ENCODE peak calls at places on chromosomes 16 and 17, in ten cellular contexts. O is heart left ventricle, S is neural progenitor cell, W is fibroblast of pulmonary artery, R is epithelial cell of esophagus, I is HFF-Myc, T is HL-60, G is dorsolateral prefrontal cortex, P is adrenal gland, M is body of pancreas. A is an unnamed sample.
A peak's percentile ranks its signal among the peaks of the same experiment; 100 is the strongest.

GRCh38 chr16:72612271-72612670 is 435.7 kb downstream of the ZFHX3 start:
- DNase-seq in P (no peak), G (no peak), T (no peak), R (no peak), W (peak; percentile 15), M (no peak), O (no peak), I (peak; percentile 32), S (no peak), A (no peak)

GRCh38 chr16:21663889-21664647 is at the start of gene OTOA:
- DNase-seq in T (no peak), I (no peak), O (no peak), M (peak; percentile 11), P (no peak), W (no peak), G (no peak), S (peak; percentile 46), R (no peak), A (peak; percentile 20)

GRCh38 chr16:68369697-68370096 is 58.9 kb downstream of the PRMT7 start:
- DNase-seq in I (no peak), R (no peak), P (no peak), G (no peak), M (no peak), S (no peak), T (peak; percentile 75), O (no peak), W (no peak), A (no peak)

GRCh38 chr17:41338961-41339485 is 11.6 kb downstream of the KRT33A start:
- DNase-seq in P (no peak), O (no peak), R (peak; percentile 94), M (no peak), G (no peak), I (no peak), S (no peak), T (no peak), W (peak; percentile 20), A (no peak)

GRCh38 chr16:87062569-87063442 is 254.4 kb downstream of the C16orf95 start:
- DNase-seq in O (peak; percentile 74), I (no peak), R (peak; percentile 68), W (peak; percentile 79), S (peak; percentile 94), T (no peak), P (peak; percentile 78), M (peak; percentile 85), G (no peak), A (peak; percentile 63)

GRCh38 chr16:117381-118365 is 20.8 kb downstream of the NPRL3 start:
- DNase-seq in W (peak; percentile 49), I (no peak), R (peak; percentile 51), M (peak; percentile 79), T (peak; percentile 40), G (no peak), S (peak; percentile 80), P (peak; percentile 76), O (peak; percentile 40), A (peak; percentile 62)

GRCh38 chr17:47064684-47065083 is 85.6 kb upstream of the RPRML start:
- DNase-seq in R (no peak), M (no peak), S (no peak), T (no peak), O (no peak), I (no peak), P (no peak), W (no peak), G (no peak), A (no peak)

GRCh38 chr17:37605813-37606505 is 3.3 kb downstream of the SYNRG start:
- DNase-seq in M (no peak), R (no peak), G (no peak), I (no peak), T (no peak), O (no peak), W (no peak), S (no peak), P (no peak), A (no peak)

GRCh38 chr16:86585821-86586611 is 7.7 kb downstream of the FOXL1 start:
- DNase-seq in M (no peak), T (no peak), P (no peak), O (no peak), I (no peak), S (no peak), W (no peak), G (no peak), R (peak; percentile 82), A (no peak)

GRCh38 chr17:51056813-51057510 is 63.7 kb downstream of the SPAG9 start:
- DNase-seq in R (peak; percentile 66), M (peak; percentile 58), I (peak; percentile 47), G (no peak), P (peak; percentile 63), T (peak; percentile 11), S (peak; percentile 68), O (no peak), W (peak; percentile 90), A (no peak)

GRCh38 chr17:13415877-13416416 is 185.8 kb downstream of the HS3ST3A1 start:
- DNase-seq in G (no peak), S (no peak), P (peak; percentile 88), T (no peak), R (no peak), W (peak; percentile 74), I (no peak), O (peak; percentile 68), M (peak; percentile 40), A (no peak)

GRCh38 chr17:45873728-45874127 is 20.6 kb upstream of the MAPT start:
- DNase-seq in R (peak; percentile 59), I (no peak), M (no peak), P (no peak), G (no peak), T (no peak), O (no peak), S (peak; percentile 12), W (no peak), A (no peak)

GRCh38 chr16:17334096-17334495 is 136.7 kb downstream of the XYLT1 start:
- DNase-seq in T (no peak), I (no peak), O (no peak), M (no peak), G (no peak), S (no peak), R (no peak), P (no peak), W (peak; percentile 40), A (no peak)

GRCh38 chr17:78669256-78669974 is 92.2 kb upstream of the DNAH17 start:
- DNase-seq in O (no peak), I (no peak), G (no peak), S (no peak), T (no peak), M (no peak), P (no peak), R (no peak), W (no peak), A (no peak)

DNA sequence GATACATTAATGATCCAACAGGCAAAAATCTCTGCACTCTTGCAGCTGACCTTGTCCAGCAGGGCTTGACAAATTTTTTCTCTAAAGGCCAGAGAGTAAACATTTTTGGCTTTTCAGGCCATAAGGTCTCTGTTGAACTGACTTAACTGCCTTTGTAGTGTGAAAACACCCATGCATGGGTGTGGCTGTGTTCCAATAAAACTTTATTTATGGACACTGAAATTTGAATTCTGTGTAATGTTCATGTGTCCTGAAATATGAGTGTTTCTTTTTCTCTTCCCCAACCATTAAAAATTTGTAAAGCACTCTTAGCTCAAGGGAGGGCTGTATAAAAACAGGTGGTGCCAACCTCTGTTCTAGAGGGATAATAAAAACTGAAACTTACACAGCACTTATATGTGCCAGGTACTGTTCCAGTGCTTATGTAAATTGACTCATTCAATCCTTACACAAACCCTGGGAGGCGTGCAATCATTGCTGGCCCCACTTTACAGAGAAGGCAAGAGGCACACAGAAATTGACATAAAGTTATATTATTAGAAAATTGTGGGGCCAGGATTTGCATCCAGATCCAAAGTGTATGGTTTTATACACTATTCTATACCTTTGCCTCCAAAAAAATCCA is 18.8 kb upstream of the ZNF423 start:
- DNase-seq in I (no peak), M (no peak), P (no peak), R (no peak), T (no peak), W (no peak), S (no peak), O (no peak), G (no peak), A (no peak)
- TF ChIP-seq CTCF in I (no peak), M (no peak), P (no peak), R (no peak), T (no peak), W (no peak), S (no peak), O (no peak), G (no peak), A (no peak)

GRCh38 chr16:28139530-28139929 is 72.2 kb downstream of the XPO6 start:
- DNase-seq in M (no peak), P (no peak), W (no peak), S (no peak), G (no peak), O (no peak), R (no peak), I (no peak), T (no peak), A (no peak)
- TF ChIP-seq CTCF in M (no peak), P (no peak), W (no peak), S (no peak), G (no peak), O (no peak), R (no peak), I (no peak), T (no peak), A (no peak)

GRCh38 chr17:57948555-57949420 is 6.4 kb downstream of the CUEDC1 start:
- DNase-seq in R (peak; percentile 95), G (no peak), P (peak; percentile 51), T (no peak), M (no peak), I (peak; percentile 89), W (peak; percentile 84), O (no peak), S (no peak), A (no peak)
- TF ChIP-seq CTCF in R (no peak), G (peak; percentile 26), P (no peak), T (no peak), M (no peak), I (no peak), W (no peak), O (no peak), S (no peak), A (no peak)

GRCh38 chr16:8868272-8869211 is at the start of gene CARHSP1:
- DNase-seq in O (peak; percentile 89), S (peak; percentile 97), W (peak; percentile 90), I (peak; percentile 78), R (peak; percentile 92), T (peak; percentile 88), M (peak; percentile 88), P (peak; percentile 87), G (peak; percentile 67), A (peak; percentile 80)

GRCh38 chr16:8867483-8868271 is 1.1 kb downstream of the CARHSP1 start:
- DNase-seq in S (peak; percentile 62), M (peak; percentile 63), W (no peak), R (no peak), O (peak; percentile 51), P (peak; percentile 70), I (no peak), T (no peak), G (peak; percentile 53), A (no peak)

GRCh38 chr16:8872071-8872470 is 3.3 kb upstream of the CARHSP1 start:
- DNase-seq in W (no peak), O (no peak), I (no peak), T (no peak), G (no peak), S (no peak), M (no peak), P (no peak), R (no peak), A (no peak)

GRCh38 chr16:8866884-8867482 is 1.8 kb downstream of the CARHSP1 start:
- DNase-seq in T (no peak), R (no peak), S (peak; percentile 50), W (no peak), O (no peak), P (no peak), G (no peak), M (peak; percentile 45), I (no peak), A (no peak)

GRCh38 chr16:8869212-8869987 is 594 bp upstream of the CARHSP1 start:
- DNase-seq in M (no peak), T (no peak), O (no peak), S (peak; percentile 77), P (no peak), I (no peak), W (no peak), R (no peak), G (no peak), A (no peak)
- TF ChIP-seq CTCF in M (peak; percentile 42), T (no peak), O (no peak), S (no peak), P (no peak), I (no peak), W (no peak), R (no peak), G (peak; percentile 15), A (peak; percentile 31)